ENCODE peak calls at places on chromosomes 12 and 14, in nine cellular contexts. One of them, this sample, is unnamed. For H3K36me3 and H3K9me3, the result is how much of the 10 kb centered on the place peaks cover.

GRCh38 chr12:94998322-94998721 is 5.2 kb downstream of the NDUFA12 start:
- DNase-seq in heart left ventricle: no peak
- DNase-seq in breast epithelium: no peak
- DNase-seq in HCT116: no peak
- DNase-seq in prostate gland: no peak
- DNase-seq in heart right ventricle: no peak
- DNase-seq in esophagus squamous epithelium: no peak
- DNase-seq in body of pancreas: no peak
- DNase-seq in fibroblast of lung: no peak
- DNase-seq in this sample: no peak

GRCh38 chr14:36271222-36271621 is 49.2 kb downstream of the MBIP start:
- DNase-seq in breast epithelium: no peak
- DNase-seq in esophagus squamous epithelium: no peak
- DNase-seq in HCT116: no peak
- DNase-seq in body of pancreas: no peak
- DNase-seq in prostate gland: no peak
- DNase-seq in fibroblast of lung: no peak
- DNase-seq in heart right ventricle: no peak
- DNase-seq in heart left ventricle: no peak
- DNase-seq in this sample: no peak

GRCh38 chr12:105315726-105316125 is 14.8 kb upstream of the C12orf75 start:
- DNase-seq in heart left ventricle: no peak
- DNase-seq in HCT116: no peak
- DNase-seq in body of pancreas: no peak
- DNase-seq in esophagus squamous epithelium: no peak
- DNase-seq in fibroblast of lung: no peak
- DNase-seq in prostate gland: no peak
- DNase-seq in breast epithelium: no peak
- DNase-seq in heart right ventricle: no peak
- DNase-seq in this sample: no peak

GRCh38 chr14:78595797-78596196 is 425.6 kb downstream of the NRXN3 start:
- DNase-seq in esophagus squamous epithelium: no peak
- DNase-seq in body of pancreas: no peak
- DNase-seq in heart right ventricle: no peak
- DNase-seq in fibroblast of lung: no peak
- DNase-seq in prostate gland: no peak
- DNase-seq in breast epithelium: no peak
- DNase-seq in HCT116: no peak
- DNase-seq in heart left ventricle: no peak
- DNase-seq in this sample: no peak

GRCh38 chr12:12744556-12745305 is 27.6 kb downstream of the CDKN1B start:
- DNase-seq in breast epithelium: no peak
- DNase-seq in esophagus squamous epithelium: no peak
- DNase-seq in heart left ventricle: no peak
- DNase-seq in heart right ventricle: no peak
- DNase-seq in prostate gland: peak
- DNase-seq in fibroblast of lung: no peak
- DNase-seq in HCT116: no peak
- DNase-seq in body of pancreas: no peak
- DNase-seq in this sample: no peak

GRCh38 chr12:109098671-109099070 is 1.3 kb downstream of the UNG start:
- DNase-seq in heart left ventricle: no peak
- DNase-seq in HCT116: no peak
- DNase-seq in prostate gland: peak
- DNase-seq in heart right ventricle: no peak
- DNase-seq in fibroblast of lung: peak
- DNase-seq in esophagus squamous epithelium: no peak
- DNase-seq in body of pancreas: no peak
- DNase-seq in breast epithelium: peak
- DNase-seq in this sample: no peak

GRCh38 chr14:100320157-100320856 is 2.8 kb upstream of the SLC25A47 start:
- DNase-seq in fibroblast of lung: no peak
- DNase-seq in heart right ventricle: no peak
- DNase-seq in breast epithelium: no peak
- DNase-seq in esophagus squamous epithelium: no peak
- DNase-seq in body of pancreas: no peak
- DNase-seq in prostate gland: no peak
- DNase-seq in HCT116: no peak
- DNase-seq in heart left ventricle: no peak
- DNase-seq in this sample: no peak

GRCh38 chr14:61076531-61076930 is 95.5 kb downstream of the SLC38A6 start:
- DNase-seq in heart left ventricle: no peak
- DNase-seq in breast epithelium: no peak
- DNase-seq in esophagus squamous epithelium: no peak
- DNase-seq in prostate gland: no peak
- DNase-seq in HCT116: no peak
- DNase-seq in heart right ventricle: no peak
- DNase-seq in fibroblast of lung: peak
- DNase-seq in body of pancreas: no peak
- DNase-seq in this sample: no peak

GRCh38 chr14:87522575-87522974 is 470.4 kb downstream of the GALC start:
- DNase-seq in breast epithelium: no peak
- DNase-seq in fibroblast of lung: no peak
- DNase-seq in body of pancreas: peak
- DNase-seq in heart left ventricle: no peak
- DNase-seq in HCT116: no peak
- DNase-seq in esophagus squamous epithelium: no peak
- DNase-seq in heart right ventricle: no peak
- DNase-seq in prostate gland: no peak
- DNase-seq in this sample: no peak

GRCh38 chr14:49982522-49982951 is 89.7 kb downstream of the ARF6 start:
- DNase-seq in body of pancreas: no peak
- DNase-seq in breast epithelium: no peak
- DNase-seq in esophagus squamous epithelium: no peak
- DNase-seq in heart right ventricle: no peak
- DNase-seq in HCT116: no peak
- DNase-seq in fibroblast of lung: peak
- DNase-seq in heart left ventricle: no peak
- DNase-seq in prostate gland: no peak
- DNase-seq in this sample: no peak

DNA sequence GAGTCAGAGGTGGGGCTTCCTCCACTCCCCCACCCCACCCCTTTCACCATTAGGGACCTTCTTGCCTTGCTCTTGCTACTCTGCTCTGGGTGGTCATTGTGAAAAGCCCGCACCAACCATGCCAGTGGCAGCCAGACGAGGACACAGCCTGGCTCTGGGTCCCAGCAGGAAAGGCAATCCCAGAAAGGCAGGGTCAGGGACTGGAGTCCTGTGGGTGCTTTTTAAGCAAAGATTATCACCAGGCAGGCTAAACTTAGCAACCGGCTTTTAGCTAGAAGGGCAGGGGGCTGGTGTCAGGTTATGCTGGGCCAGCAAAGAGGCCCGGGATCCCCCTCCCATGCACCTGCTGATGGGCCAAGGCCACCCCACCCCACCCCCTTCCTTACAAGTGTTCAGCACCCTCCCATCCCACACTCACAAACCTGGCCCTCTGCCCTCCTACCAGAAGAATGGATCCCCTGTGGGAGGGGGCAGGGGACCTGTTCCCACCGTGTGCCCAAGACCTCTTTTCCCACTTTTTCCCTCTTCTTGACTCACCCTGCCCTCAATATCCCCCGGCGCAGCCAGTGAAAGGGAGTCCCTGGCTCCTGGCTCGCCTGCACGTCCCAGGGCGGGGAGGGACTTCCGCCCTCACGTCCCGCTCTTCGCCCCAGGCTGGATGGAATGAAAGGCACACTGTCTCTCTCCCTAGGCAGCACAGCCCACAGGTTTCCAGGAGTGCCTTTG is 1.2 kb upstream of the GAPDH start:
- DNase-seq in esophagus squamous epithelium: no peak
- DNase-seq in HCT116: no peak
- DNase-seq in heart right ventricle: peak
- DNase-seq in body of pancreas: peak
- DNase-seq in heart left ventricle: peak
- DNase-seq in fibroblast of lung: peak
- DNase-seq in breast epithelium: peak
- DNase-seq in prostate gland: peak
- DNase-seq in this sample: peak
- H3K36me3 ChIP-seq in esophagus squamous epithelium: half or more
- H3K36me3 ChIP-seq in HCT116: under half
- H3K36me3 ChIP-seq in heart right ventricle: half or more
- H3K36me3 ChIP-seq in body of pancreas: under half
- H3K36me3 ChIP-seq in heart left ventricle: half or more
- H3K36me3 ChIP-seq in fibroblast of lung: under half
- H3K36me3 ChIP-seq in breast epithelium: under half
- H3K36me3 ChIP-seq in prostate gland: under half
- H3K36me3 ChIP-seq in this sample: half or more

DNA sequence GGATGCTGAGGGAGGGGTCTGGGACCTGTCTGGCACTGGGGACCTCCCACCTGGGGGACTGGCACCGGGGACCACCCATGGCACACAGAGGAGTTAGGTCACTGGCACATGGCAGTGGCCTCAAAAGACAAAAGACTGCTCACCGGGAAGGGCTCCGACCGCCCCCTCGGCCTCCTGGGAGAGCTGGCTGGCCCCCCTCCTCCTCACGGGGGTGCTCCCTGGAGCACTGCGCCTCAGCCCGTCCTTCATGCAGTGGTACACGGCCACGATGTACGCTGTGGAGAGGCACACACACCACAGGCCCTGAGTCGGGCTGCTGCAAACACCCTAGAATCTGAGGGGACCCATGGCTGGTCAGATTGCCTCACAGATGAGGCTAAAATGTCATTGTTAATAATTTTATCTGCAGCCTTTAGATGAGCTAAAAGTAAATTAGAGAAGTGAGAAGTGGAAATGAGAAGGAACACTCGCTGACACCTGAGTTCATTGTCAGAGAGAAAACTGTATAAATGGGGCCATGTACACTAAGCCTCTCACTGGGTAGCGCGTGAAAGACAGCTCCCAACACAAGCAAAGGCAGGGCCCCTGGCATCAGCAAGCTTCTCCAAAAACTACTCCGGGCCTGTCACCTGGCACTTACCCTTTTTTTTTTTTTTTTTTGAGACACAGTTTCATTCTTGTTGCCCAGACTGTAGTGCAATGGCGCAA is 14.1 kb downstream of the P2RX2 start:
- DNase-seq in breast epithelium: no peak
- DNase-seq in esophagus squamous epithelium: no peak
- DNase-seq in body of pancreas: no peak
- DNase-seq in fibroblast of lung: no peak
- DNase-seq in heart left ventricle: no peak
- DNase-seq in prostate gland: no peak
- DNase-seq in heart right ventricle: no peak
- DNase-seq in HCT116: no peak
- DNase-seq in this sample: no peak
- H3K9me3 ChIP-seq in breast epithelium: under half
- H3K9me3 ChIP-seq in esophagus squamous epithelium: under half
- H3K9me3 ChIP-seq in body of pancreas: under half
- H3K9me3 ChIP-seq in fibroblast of lung: under half
- H3K9me3 ChIP-seq in heart left ventricle: under half
- H3K9me3 ChIP-seq in prostate gland: under half
- H3K9me3 ChIP-seq in heart right ventricle: under half
- H3K9me3 ChIP-seq in HCT116: under half
- H3K9me3 ChIP-seq in this sample: under half

GRCh38 chr12:104131609-104132008 is 6.4 kb downstream of the NFYB start:
- DNase-seq in body of pancreas: no peak
- DNase-seq in prostate gland: peak
- DNase-seq in fibroblast of lung: no peak
- DNase-seq in heart right ventricle: no peak
- DNase-seq in heart left ventricle: no peak
- DNase-seq in esophagus squamous epithelium: no peak
- DNase-seq in breast epithelium: no peak
- DNase-seq in HCT116: no peak
- DNase-seq in this sample: no peak
- H3K36me3 ChIP-seq in body of pancreas: under half
- H3K36me3 ChIP-seq in prostate gland: under half
- H3K36me3 ChIP-seq in fibroblast of lung: under half
- H3K36me3 ChIP-seq in heart right ventricle: half or more
- H3K36me3 ChIP-seq in heart left ventricle: half or more
- H3K36me3 ChIP-seq in esophagus squamous epithelium: half or more
- H3K36me3 ChIP-seq in breast epithelium: under half
- H3K36me3 ChIP-seq in HCT116: under half
- H3K36me3 ChIP-seq in this sample: half or more

DNA sequence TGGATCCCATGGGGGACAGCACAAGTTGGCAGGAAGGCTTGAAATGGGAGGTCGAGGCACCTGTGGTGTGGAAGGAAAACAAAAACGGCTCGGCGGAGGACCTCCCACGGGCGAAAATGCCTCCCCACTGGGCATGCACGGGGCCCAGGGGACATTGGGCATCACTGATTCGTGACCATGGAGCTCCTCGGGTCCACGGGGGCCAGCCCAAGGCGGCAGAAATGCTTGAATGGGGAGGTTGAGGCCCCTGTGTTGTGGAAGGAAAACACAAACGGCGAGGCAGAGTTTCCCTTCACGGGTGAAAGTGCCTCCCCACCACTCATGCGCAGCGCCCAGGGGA is 376.0 kb downstream of the ALG10 start:
- DNase-seq in fibroblast of lung: no peak
- DNase-seq in HCT116: no peak
- DNase-seq in heart right ventricle: no peak
- DNase-seq in heart left ventricle: peak
- DNase-seq in breast epithelium: no peak
- DNase-seq in body of pancreas: no peak
- DNase-seq in esophagus squamous epithelium: no peak
- DNase-seq in prostate gland: no peak
- DNase-seq in this sample: no peak
- H3K9me3 ChIP-seq in fibroblast of lung: under half
- H3K9me3 ChIP-seq in HCT116: under half
- H3K9me3 ChIP-seq in heart right ventricle: under half
- H3K9me3 ChIP-seq in heart left ventricle: under half
- H3K9me3 ChIP-seq in breast epithelium: half or more
- H3K9me3 ChIP-seq in body of pancreas: half or more
- H3K9me3 ChIP-seq in esophagus squamous epithelium: half or more
- H3K9me3 ChIP-seq in prostate gland: under half
- H3K9me3 ChIP-seq in this sample: under half

DNA sequence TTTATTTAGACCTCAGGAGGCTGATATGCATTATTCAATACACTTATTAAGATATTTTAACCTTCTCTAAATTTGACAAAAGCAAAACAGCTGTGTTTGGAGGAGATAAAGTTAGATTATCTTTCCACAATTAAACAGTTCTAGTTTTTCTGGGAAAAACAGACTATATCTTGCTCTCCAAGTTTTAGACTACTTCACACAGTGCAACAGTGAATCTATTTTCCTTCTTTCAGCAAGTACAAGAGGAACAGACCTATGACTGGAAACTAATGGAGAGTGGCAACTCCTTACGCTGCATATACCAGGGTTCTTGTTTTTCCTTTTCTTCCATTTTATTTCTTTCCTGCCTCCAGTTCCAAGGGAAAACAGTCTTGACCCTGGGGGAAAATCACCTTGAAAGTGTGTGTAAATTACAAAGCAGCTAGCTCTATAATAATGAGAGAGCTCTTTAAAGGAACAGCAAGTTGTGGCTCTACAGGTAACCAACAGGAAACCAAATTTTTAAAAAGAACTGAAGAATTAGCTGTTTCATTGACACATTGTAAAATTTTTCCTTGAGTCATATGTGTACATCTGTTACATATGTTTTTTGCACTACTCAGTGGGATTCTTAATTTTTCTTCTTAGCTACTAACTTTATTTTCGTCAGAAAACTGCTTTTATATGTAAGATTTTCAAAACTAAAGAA is 27.4 kb downstream of the DNM1L start:
- DNase-seq in body of pancreas: no peak
- DNase-seq in esophagus squamous epithelium: no peak
- DNase-seq in heart left ventricle: no peak
- DNase-seq in HCT116: no peak
- DNase-seq in prostate gland: no peak
- DNase-seq in heart right ventricle: no peak
- DNase-seq in breast epithelium: no peak
- DNase-seq in fibroblast of lung: no peak
- DNase-seq in this sample: no peak
- H3K36me3 ChIP-seq in body of pancreas: under half
- H3K36me3 ChIP-seq in esophagus squamous epithelium: half or more
- H3K36me3 ChIP-seq in heart left ventricle: half or more
- H3K36me3 ChIP-seq in HCT116: under half
- H3K36me3 ChIP-seq in prostate gland: under half
- H3K36me3 ChIP-seq in heart right ventricle: half or more
- H3K36me3 ChIP-seq in breast epithelium: under half
- H3K36me3 ChIP-seq in fibroblast of lung: under half
- H3K36me3 ChIP-seq in this sample: under half